ENCODE peak calls at places on chromosomes 6 and 20, in four cellular contexts. K, T, O and C are unnamed samples.

GRCh38 chr6:67680297-67680932 is 954.7 kb upstream of the ADGRB3 start:
- DNase-seq in O (no peak), T (no peak), K (no peak), C (no peak)

GRCh38 chr6:30349411-30350177 is 4.6 kb downstream of the RPP21 start:
- DNase-seq in O (no peak), T (no peak), K (peak), C (no peak)

GRCh38 chr6:117497237-117497636 is 14.8 kb downstream of the DCBLD1 start:
- DNase-seq in T (no peak), O (no peak), K (no peak), C (no peak)

GRCh38 chr20:48619126-48620101 is 208.4 kb downstream of the PREX1 start:
- DNase-seq in K (no peak), O (peak), T (no peak), C (peak)

GRCh38 chr6:55668625-55669024 is 89.6 kb upstream of the HMGCLL1 start:
- DNase-seq in T (no peak), O (no peak), K (no peak), C (peak)

GRCh38 chr20:6838181-6838826 is 70.8 kb downstream of the BMP2 start:
- DNase-seq in T (peak), K (no peak), O (no peak), C (no peak)

GRCh38 chr20:10536531-10536930 is 101.4 kb downstream of the SLX4IP start:
- DNase-seq in O (no peak), K (no peak), T (no peak), C (no peak)

GRCh38 chr6:3026811-3027626 is 27.3 kb downstream of the NQO2 start:
- DNase-seq in K (no peak), O (no peak), T (no peak), C (no peak)

GRCh38 chr20:52379723-52380336 is 188.3 kb upstream of the ZFP64 start:
- DNase-seq in K (peak), T (no peak), O (peak), C (peak)

GRCh38 chr6:131754088-131754487 is 43.3 kb upstream of the CTAGE9 start:
- DNase-seq in T (no peak), K (no peak), O (no peak), C (no peak)

GRCh38 chr20:56516631-56517030 is 7.9 kb upstream of the FAM209A start:
- DNase-seq in T (no peak), O (no peak), K (no peak), C (no peak)

GRCh38 chr6:9250852-9251251 is 815.5 kb upstream of the SLC35B3 start:
- DNase-seq in K (no peak), O (no peak), T (peak), C (no peak)

GRCh38 chr20:8661229-8662023 is 407.5 kb upstream of the PLCB4 start:
- DNase-seq in O (no peak), K (peak), T (no peak), C (no peak)

GRCh38 chr20:57167971-57168693 is 98.3 kb downstream of the BMP7 start:
- DNase-seq in O (no peak), K (no peak), T (no peak), C (peak)

GRCh38 chr6:27834879-27835549 is 77.2 kb downstream of the OR2B2 start:
- DNase-seq in T (no peak), K (no peak), O (no peak), C (no peak)

GRCh38 chr20:2759143-2759542 is 41.3 kb downstream of the CPXM1 start:
- DNase-seq in T (no peak), K (no peak), O (no peak), C (no peak)